ENCODE peak calls at places on chromosome 15, in nine cellular contexts. E, Z, Q, R, N, G, S, M and I are unnamed samples.

GRCh38 chr15:73982251-73982962 is 9.7 kb downstream of the STOML1 start:
- DNase-seq in M (peak), N (peak), Z (peak), G (peak), R (no peak), Q (no peak), S (peak), E (peak), I (peak)

GRCh38 chr15:75570119-75570518 is 9.0 kb downstream of the PTPN9 start:
- DNase-seq in G (no peak), R (no peak), M (no peak), Q (no peak), N (no peak), E (peak), S (no peak), Z (no peak), I (no peak)

GRCh38 chr15:68821898-68822380 is 1.2 kb upstream of the ANP32A start:
- DNase-seq in R (peak), Q (no peak), E (peak), N (peak), Z (peak), S (peak), M (no peak), G (no peak), I (peak)

GRCh38 chr15:85379403-85380131 is 836 bp upstream of the AKAP13 start:
- DNase-seq in Q (no peak), S (no peak), G (peak), R (peak), M (peak), E (peak), Z (peak), N (peak), I (no peak)

GRCh38 chr15:78880242-78880533 is 7.5 kb downstream of the MORF4L1 start:
- DNase-seq in Q (no peak), M (no peak), E (peak), Z (no peak), G (no peak), R (no peak), N (peak), S (peak), I (peak)

GRCh38 chr15:63372018-63372705 is 9.5 kb downstream of the CA12 start:
- DNase-seq in S (peak), Q (no peak), G (peak), Z (no peak), N (peak), M (peak), R (peak), E (peak), I (peak)

GRCh38 chr15:89003865-89004725 is 84.2 kb upstream of the ABHD2 start:
- DNase-seq in E (peak), R (peak), N (peak), Z (no peak), M (peak), Q (no peak), S (peak), G (no peak), I (peak)

GRCh38 chr15:31504462-31504839 is 177.8 kb downstream of the KLF13 start:
- DNase-seq in M (no peak), Q (no peak), N (no peak), R (no peak), Z (no peak), E (no peak), G (no peak), S (peak), I (no peak)

GRCh38 chr15:84879088-84879780 is 5.2 kb upstream of the SLC28A1 start:
- DNase-seq in S (no peak), R (no peak), Q (no peak), E (no peak), G (no peak), M (no peak), Z (no peak), N (no peak), I (no peak)

GRCh38 chr15:63050737-63051700 is 8.5 kb downstream of the TPM1 start:
- DNase-seq in G (no peak), E (peak), Z (no peak), S (no peak), R (no peak), N (peak), Q (peak), M (peak), I (peak)